ENCODE peak calls at places on chromosomes 11 and 22, in four cellular contexts. H, K, D and A are unnamed samples.

GRCh38 chr11:74822187-74822586 is 73.5 kb downstream of the RNF169 start:
- DNase-seq in H (no peak), K (no peak), D (no peak), A (no peak)

GRCh38 chr11:37110383-37110782 is 512.3 kb upstream of the RAG2 start:
- DNase-seq in H (no peak), K (no peak), D (no peak), A (no peak)

GRCh38 chr11:9180784-9181183 is 84.4 kb downstream of the DENND5A start:
- DNase-seq in H (no peak), K (no peak), D (no peak), A (no peak)

GRCh38 chr22:44733426-44734106 is 18.8 kb upstream of the ARHGAP8 start:
- DNase-seq in H (no peak), K (no peak), D (no peak), A (no peak)

GRCh38 chr22:22060200-22061084 is 77.9 kb upstream of the TOP3B start:
- DNase-seq in H (peak; percentile 96), K (no peak), D (peak; percentile 40), A (peak; percentile 88)

GRCh38 chr11:78975081-78975480 is 400.4 kb upstream of the NARS2 start:
- DNase-seq in H (no peak), K (no peak), D (no peak), A (no peak)

GRCh38 chr11:3014314-3014938 is 22.3 kb upstream of the NAP1L4 start:
- DNase-seq in H (no peak), K (no peak), D (no peak), A (no peak)

GRCh38 chr22:38467904-38468760 is at the start of gene KDELR3:
- DNase-seq in H (peak; percentile 79), K (no peak), D (no peak), A (peak; percentile 84)

GRCh38 chr22:41998361-41999261 is at the start of gene WBP2NL:
- DNase-seq in H (peak; percentile 34), K (peak; percentile 58), D (no peak), A (peak; percentile 3)

GRCh38 chr11:68242616-68243015 is 29.2 kb downstream of the C11orf24 start:
- DNase-seq in H (no peak), K (no peak), D (no peak), A (no peak)

GRCh38 chr11:43547900-43548381 is 132.6 kb upstream of the HSD17B12 start:
- DNase-seq in H (peak; percentile 58), K (no peak), D (no peak), A (peak; percentile 66)

GRCh38 chr11:36478700-36479329 is 31.3 kb downstream of the TRAF6 start:
- DNase-seq in H (peak; percentile 52), K (no peak), D (peak; percentile 39), A (peak; percentile 27)

GRCh38 chr11:19539861-19540260 is 172.8 kb upstream of the NAV2 start:
- DNase-seq in H (no peak), K (no peak), D (no peak), A (no peak)

GRCh38 chr11:40328890-40329617 is 1130.4 kb downstream of the LRRC4C start:
- DNase-seq in H (no peak), K (no peak), D (peak; percentile 76), A (no peak)

GRCh38 chr11:43947003-43947500 is 4.6 kb downstream of the C11orf96 start:
- DNase-seq in H (peak; percentile 82), K (no peak), D (peak; percentile 27), A (no peak)

GRCh38 chr11:1882265-1883238 is 9.1 kb downstream of the PRR33 start:
- DNase-seq in H (peak; percentile 86), K (no peak), D (peak; percentile 49), A (peak; percentile 89)

GRCh38 chr11:14237333-14237988 is 121.5 kb downstream of the RRAS2 start:
- DNase-seq in H (no peak), K (peak; percentile 76), D (no peak), A (no peak)

GRCh38 chr11:70270877-70271634 is 566 bp downstream of the PPFIA1 start:
- DNase-seq in H (peak; percentile 53), K (no peak), D (peak; percentile 37), A (peak; percentile 42)

GRCh38 chr11:1084561-1085439 is 10.1 kb downstream of the MUC2 start:
- DNase-seq in H (peak; percentile 35), K (no peak), D (no peak), A (no peak)

GRCh38 chr11:3989251-3989650 is 105.3 kb upstream of the RRM1 start:
- DNase-seq in H (no peak), K (no peak), D (no peak), A (no peak)

GRCh38 chr22:49181942-49182341 is 645.7 kb downstream of the BRD1 start:
- DNase-seq in H (no peak), K (no peak), D (no peak), A (no peak)

GRCh38 chr22:18970948-18971315 is 34.8 kb upstream of the PRODH start:
- DNase-seq in H (no peak), K (no peak), D (no peak), A (no peak)

GRCh38 chr22:19843107-19843856 is 11.4 kb downstream of the GNB1L start:
- DNase-seq in H (no peak), K (no peak), D (no peak), A (no peak)

GRCh38 chr11:76008474-76008873 is 193.5 kb downstream of the UVRAG start:
- DNase-seq in H (no peak), K (no peak), D (no peak), A (no peak)

GRCh38 chr11:19931141-19931767 is 218.6 kb downstream of the NAV2 start:
- DNase-seq in H (no peak), K (no peak), D (no peak), A (no peak)

GRCh38 chr22:42919199-42919598 is 62.1 kb upstream of the ARFGAP3 start:
- DNase-seq in H (peak; percentile 31), K (no peak), D (peak; percentile 59), A (no peak)

GRCh38 chr22:42385691-42386090 is 46.5 kb downstream of the NFAM1 start:
- DNase-seq in H (no peak), K (no peak), D (no peak), A (no peak)

GRCh38 chr11:47667135-47667534 is 24.8 kb upstream of the MTCH2 start:
- DNase-seq in H (no peak), K (no peak), D (no peak), A (no peak)

GRCh38 chr22:44448271-44448780 is 49.7 kb downstream of the RTL6 start:
- DNase-seq in H (no peak), K (no peak), D (no peak), A (no peak)

GRCh38 chr11:255176-255575 is 18.4 kb downstream of the PSMD13 start:
- DNase-seq in H (no peak), K (no peak), D (no peak), A (no peak)

GRCh38 chr22:45934168-45934564 is 42.8 kb downstream of the WNT7B start:
- DNase-seq in H (no peak), K (no peak), D (no peak), A (no peak)

GRCh38 chr22:17131686-17132085 is 10.5 kb upstream of the TMEM121B start:
- DNase-seq in H (no peak), K (no peak), D (no peak), A (peak; percentile 45)

GRCh38 chr11:69524291-69524882 is 42.9 kb downstream of the LINC01488 start:
- DNase-seq in H (peak; percentile 71), K (no peak), D (no peak), A (no peak)

GRCh38 chr11:116424615-116425261 is 348.0 kb downstream of the BUD13 start:
- DNase-seq in H (peak; percentile 23), K (no peak), D (peak; percentile 92), A (no peak)

GRCh38 chr11:116422556-116422955 is 350.2 kb downstream of the BUD13 start:
- DNase-seq in H (no peak), K (no peak), D (no peak), A (no peak)

GRCh38 chr11:116420770-116421528 is 351.8 kb downstream of the BUD13 start:
- DNase-seq in H (peak; percentile 4), K (no peak), D (no peak), A (no peak)

GRCh38 chr11:116421529-116422185 is 351.1 kb downstream of the BUD13 start:
- DNase-seq in H (no peak), K (no peak), D (no peak), A (no peak)

GRCh38 chr11:116422976-116423375 is 349.8 kb downstream of the BUD13 start:
- DNase-seq in H (no peak), K (no peak), D (peak; percentile 32), A (no peak)
- TF ChIP-seq BHLHE40 in H (no peak), K (no peak), D (no peak), A (no peak)

GRCh38 chr11:128240546-128240945 is 346.8 kb downstream of the ETS1 start:
- DNase-seq in H (no peak), K (no peak), D (no peak), A (no peak)
- TF ChIP-seq FOXM1 in H (no peak), K (no peak), D (no peak), A (no peak)

GRCh38 chr11:46367244-46367915 is 14.1 kb upstream of the MDK start:
- DNase-seq in H (peak; percentile 83), K (no peak), D (peak; percentile 25), A (peak; percentile 67)
- TF ChIP-seq BHLHE40 in H (no peak), K (no peak), D (no peak), A (no peak)

GRCh38 chr11:65870706-65871681 is 1.6 kb downstream of the EFEMP2 start:
- DNase-seq in H (no peak), K (no peak), D (no peak), A (no peak)
- TF ChIP-seq FOXM1 in H (no peak), K (no peak), D (no peak), A (no peak)